ENCODE peak calls at places on chromosomes 16 and 17, in ten cellular contexts. L is Panc1; Q is right lobe of liver; Y is heart left ventricle; I is activated T-cell treated with anti-CD3 and anti-CD28 coated beads, Interleukin-2, amount 50 U/mL, for 4 hours; X is gastroesophageal sphincter; C is lower lobe of right lung; A is GM12878; K is PC-3; H is stimulated activated naive B cell treated with anti-CD40 and anti-IgM and Interleukin-4, amounts not matched to agents 10 μg/mL and 1 μg/mL and 100 μg/mL, for 72 hours. B is an unnamed sample.

GRCh38 chr16:78503501-78504110 is 404.2 kb downstream of the WWOX start:
- ATAC-seq in A (peak; percentile 55), Y (no peak), Q (no peak), X (no peak), H (no peak), C (no peak), I (no peak), K (no peak), L (no peak), B (no peak)

GRCh38 chr17:7496470-7497227 is 12.5 kb downstream of the POLR2A start:
- ATAC-seq in K (no peak), I (no peak), Y (peak; percentile 76), C (peak; percentile 16), L (no peak), Q (peak; percentile 36), H (no peak), A (no peak), X (no peak), B (no peak)

GRCh38 chr16:57821149-57821971 is 19.1 kb upstream of the KIFC3 start:
- ATAC-seq in I (no peak), K (no peak), A (no peak), C (no peak), Y (no peak), L (no peak), Q (no peak), H (no peak), X (no peak), B (no peak)

GRCh38 chr17:39001703-39002637 is 34.8 kb upstream of the FBXO47 start:
- ATAC-seq in I (no peak), Y (peak; percentile 95), K (no peak), H (no peak), L (no peak), C (peak; percentile 93), A (no peak), Q (peak; percentile 51), X (peak; percentile 90), B (no peak)

GRCh38 chr16:81588326-81589081 is 143.9 kb downstream of the CMIP start:
- ATAC-seq in A (no peak), X (no peak), C (no peak), H (no peak), Y (no peak), Q (peak; percentile 45), I (no peak), K (no peak), L (no peak), B (no peak)

GRCh38 chr16:67547423-67548264 is 14.7 kb upstream of the CTCF start:
- ATAC-seq in K (no peak), I (peak; percentile 24), X (peak; percentile 32), Y (peak; percentile 2), L (no peak), Q (no peak), A (peak; percentile 30), H (peak; percentile 66), C (peak; percentile 3), B (peak; percentile 82)

GRCh38 chr17:46122486-46122871 is 70.8 kb downstream of the KANSL1 start:
- ATAC-seq in A (no peak), C (no peak), H (no peak), X (no peak), Q (no peak), K (no peak), I (peak; percentile 44), Y (no peak), L (no peak), B (no peak)

GRCh38 chr16:5214466-5214865 is 116.9 kb upstream of the EEF2KMT start:
- ATAC-seq in L (no peak), H (no peak), A (no peak), C (no peak), K (no peak), Q (no peak), I (no peak), Y (no peak), X (no peak), B (no peak)

GRCh38 chr17:28533091-28533670 is 19.2 kb downstream of the UNC119 start:
- ATAC-seq in H (no peak), L (no peak), K (peak; percentile 36), Y (no peak), I (no peak), A (no peak), Q (no peak), C (no peak), X (no peak), B (no peak)

GRCh38 chr16:78762222-78762621 is 662.8 kb downstream of the WWOX start:
- ATAC-seq in Q (no peak), K (no peak), X (no peak), A (peak; percentile 76), H (peak; percentile 96), Y (no peak), C (peak; percentile 48), I (no peak), L (no peak), B (peak; percentile 92)

GRCh38 chr17:37092041-37092440 is 143.3 kb downstream of the AATF start:
- ATAC-seq in K (no peak), I (no peak), C (no peak), A (no peak), Y (no peak), Q (no peak), H (no peak), X (no peak), L (no peak), B (no peak)

GRCh38 chr16:70711211-70711978 is 25.5 kb upstream of the MTSS2 start:
- ATAC-seq in K (no peak), L (no peak), Y (no peak), X (no peak), I (no peak), Q (peak; percentile 73), C (peak; percentile 25), A (no peak), H (no peak), B (peak; percentile 12)

GRCh38 chr16:57140866-57141668 is 44.8 kb downstream of the PSME3IP1 start:
- ATAC-seq in Y (no peak), Q (no peak), C (no peak), I (peak; percentile 2), X (no peak), K (no peak), L (no peak), A (peak; percentile 9), H (peak; percentile 19), B (no peak)

B was measured in stimulated activated memory B cell treated with anti-CD40 and anti-IgM and Interleukin-4, amounts not matched to agents 10 μg/mL and 1 μg/mL and 100 μg/mL, for 72 hours.